ENCODE peak calls at places on chromosomes 11 and 22, in five cellular contexts. J, U, D, I and F are unnamed samples.

GRCh38 chr11:61752925-61753551 is 602 bp downstream of the MYRF start:
- DNase-seq in U (no peak), D (no peak), I (no peak), J (no peak), F (no peak)

GRCh38 chr11:70751142-70751734 is 352.9 kb downstream of the CTTN start:
- DNase-seq in I (no peak), D (no peak), J (no peak), U (no peak), F (peak; percentile 24)

GRCh38 chr11:125348704-125349635 is 147.1 kb downstream of the FEZ1 start:
- DNase-seq in I (no peak), U (no peak), J (peak; percentile 9), D (peak; percentile 61), F (peak; percentile 55)

GRCh38 chr11:125807909-125808308 is 20.0 kb downstream of the PATE3 start:
- DNase-seq in I (no peak), U (no peak), D (no peak), J (peak; percentile 54), F (no peak)

GRCh38 chr11:65298131-65298535 is 16.5 kb upstream of the CDC42EP2 start:
- DNase-seq in I (peak; percentile 41), U (no peak), D (no peak), J (no peak), F (peak; percentile 71)

GRCh38 chr11:96794152-96794551 is 404.3 kb downstream of the JRKL start:
- DNase-seq in I (no peak), J (no peak), D (no peak), U (no peak), F (no peak)

GRCh38 chr11:44774131-44774530 is 47.4 kb downstream of the TSPAN18 start:
- DNase-seq in U (no peak), I (peak; percentile 15), D (peak; percentile 33), J (no peak), F (no peak)

GRCh38 chr11:122394326-122394725 is 261.2 kb upstream of the UBASH3B start:
- DNase-seq in I (no peak), U (no peak), D (no peak), J (no peak), F (no peak)

GRCh38 chr22:45072322-45072903 is 62.6 kb upstream of the PHF21B start:
- DNase-seq in J (peak; percentile 79), U (no peak), I (no peak), D (no peak), F (peak; percentile 57)

GRCh38 chr11:720642-721346 is 14.8 kb downstream of the EPS8L2 start:
- DNase-seq in U (peak; percentile 69), J (no peak), D (peak; percentile 66), I (no peak), F (no peak)

GRCh38 chr11:131408011-131408640 is 37.7 kb downstream of the NTM start:
- DNase-seq in J (peak; percentile 4), D (peak; percentile 27), U (no peak), I (peak; percentile 9), F (peak; percentile 53)

GRCh38 chr22:27880778-27881394 is 38.2 kb downstream of the PITPNB start:
- DNase-seq in I (no peak), J (peak; percentile 59), U (no peak), D (peak; percentile 75), F (peak; percentile 83)

GRCh38 chr11:107576497-107577086 is 11.1 kb upstream of the ALKBH8 start:
- DNase-seq in J (no peak), D (peak; percentile 52), I (no peak), U (no peak), F (peak; percentile 46)

GRCh38 chr11:119195680-119196079 is 10.4 kb downstream of the NHERF4 start:
- DNase-seq in U (no peak), J (peak; percentile 39), D (peak; percentile 58), I (no peak), F (peak; percentile 72)

GRCh38 chr11:118434553-118435232 is 1.6 kb upstream of the KMT2A start:
- DNase-seq in J (peak; percentile 46), I (peak; percentile 2), U (peak; percentile 26), D (peak; percentile 81), F (peak; percentile 70)

GRCh38 chr11:130211781-130212401 is 52.3 kb downstream of the ST14 start:
- DNase-seq in I (no peak), U (no peak), D (no peak), J (no peak), F (no peak)

GRCh38 chr22:17981497-17981896 is 42.9 kb downstream of the MICAL3 start:
- DNase-seq in D (no peak), U (no peak), J (no peak), I (no peak), F (no peak)

GRCh38 chr22:36900225-36900624 is 13.2 kb upstream of the CSF2RB start:
- DNase-seq in J (no peak), I (no peak), U (no peak), D (no peak), F (no peak)

GRCh38 chr22:46355369-46355995 is 20.0 kb downstream of the TRMU start:
- DNase-seq in I (no peak), J (peak; percentile 30), D (peak; percentile 80), U (peak; percentile 37), F (peak; percentile 53)

GRCh38 chr11:23778971-23779370 is 717.9 kb upstream of the LUZP2 start:
- DNase-seq in J (peak; percentile 75), U (no peak), D (no peak), I (no peak), F (peak; percentile 48)

GRCh38 chr11:27700351-27701261 is at the start of gene BDNF:
- DNase-seq in J (no peak), U (no peak), D (peak; percentile 44), I (no peak), F (peak; percentile 65)

GRCh38 chr22:47164514-47165337 is 402.3 kb downstream of the TBC1D22A start:
- DNase-seq in I (no peak), U (no peak), J (no peak), D (no peak), F (no peak)

GRCh38 chr22:19902245-19902699 is 39.3 kb upstream of the COMT start:
- DNase-seq in U (no peak), I (no peak), D (no peak), J (no peak), F (no peak)

GRCh38 chr11:521179-521688 is 14.1 kb downstream of the HRAS start:
- DNase-seq in U (no peak), I (no peak), D (no peak), J (no peak), F (no peak)

GRCh38 chr11:126348806-126349582 is 6.5 kb upstream of the ST3GAL4 start:
- DNase-seq in D (no peak), I (no peak), U (no peak), J (no peak), F (no peak)

GRCh38 chr11:14644396-14645246 is 1.0 kb downstream of the PDE3B start:
- DNase-seq in J (no peak), U (no peak), I (no peak), D (peak; percentile 62), F (peak; percentile 43)

GRCh38 chr11:559020-559620 is 1.4 kb downstream of the LMNTD2 start:
- DNase-seq in I (no peak), D (no peak), J (no peak), U (no peak), F (no peak)

GRCh38 chr11:27705873-27706820 is 5.9 kb upstream of the BDNF start:
- DNase-seq in U (no peak), D (peak; percentile 45), J (peak; percentile 64), I (no peak), F (peak; percentile 52)

GRCh38 chr22:35894937-35895708 is 133.5 kb downstream of the RBFOX2 start:
- DNase-seq in U (no peak), J (peak; percentile 68), I (peak; percentile 54), D (peak; percentile 78), F (peak; percentile 85)

GRCh38 chr11:102377891-102378290 is 30.9 kb downstream of the BIRC2 start:
- DNase-seq in U (no peak), J (no peak), D (no peak), I (no peak), F (no peak)

GRCh38 chr11:124886476-124886875 is 11.2 kb downstream of the ROBO4 start:
- DNase-seq in U (no peak), D (no peak), J (no peak), I (no peak), F (no peak)

DNA sequence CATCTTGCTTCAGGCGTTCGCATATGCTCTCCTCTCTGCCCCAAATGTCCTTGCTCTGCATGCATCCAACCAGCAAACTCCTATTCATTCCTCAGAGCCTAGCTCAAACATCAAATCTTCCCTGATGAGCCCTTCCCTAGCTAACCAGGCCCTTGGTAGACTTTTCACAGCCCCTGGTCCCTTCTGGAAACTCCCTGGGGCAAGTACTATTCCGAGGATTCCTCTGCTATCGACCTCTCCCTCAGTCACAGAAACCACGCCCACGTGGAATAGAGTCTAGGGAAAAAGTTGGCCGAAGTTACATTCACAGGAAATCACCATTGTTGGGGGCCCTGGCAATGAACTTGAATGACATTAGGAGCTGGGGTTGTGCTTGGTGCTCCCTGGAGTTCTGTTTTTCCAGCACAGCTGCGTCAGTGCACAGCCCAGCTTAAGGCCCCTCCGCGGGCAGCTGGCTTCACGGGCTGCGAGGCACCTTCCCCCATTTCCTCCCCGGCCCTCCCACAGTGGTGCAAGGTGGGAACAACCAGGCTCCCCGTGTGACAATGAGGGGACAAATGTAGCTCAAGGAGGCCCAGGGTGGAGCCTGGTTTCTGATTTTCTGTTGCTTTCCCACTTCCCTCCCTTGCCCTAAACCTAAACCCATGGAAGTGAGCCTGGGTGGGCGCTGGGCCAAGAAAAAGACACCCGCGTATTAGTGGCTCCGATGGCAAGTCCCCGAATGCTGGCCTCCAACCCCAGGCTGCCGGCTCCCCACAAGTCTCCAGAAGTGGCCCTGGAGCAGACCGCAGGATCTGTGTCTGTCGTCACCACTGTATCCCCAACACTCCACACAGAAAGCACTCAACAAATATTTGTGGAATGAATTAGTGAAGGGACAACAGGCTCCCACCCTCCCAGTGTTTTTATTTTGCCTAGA is 4.3 kb upstream of the ATP5MGL start:
- DNase-seq in U (no peak), J (peak; percentile 22), I (no peak), D (no peak), F (peak; percentile 45)
- H3K27ac ChIP-seq in U (no peak overlapping the region), J (no peak overlapping the region), I (peak overlapping the region; percentile 92), D (peak overlapping the region; percentile 84), F (peak overlapping the region; percentile 69)

GRCh38 chr22:21766933-21767462 is 31.4 kb upstream of the YPEL1 start:
- DNase-seq in U (peak; percentile 33), I (no peak), D (no peak), J (no peak), F (no peak)
- H3K27ac ChIP-seq in U (peak overlapping the region; percentile 31), I (no peak overlapping the region), D (no peak overlapping the region), J (no peak overlapping the region), F (no peak overlapping the region)

GRCh38 chr11:17691550-17691949 is 27.8 kb upstream of the MYOD1 start:
- DNase-seq in I (no peak), D (no peak), J (no peak), U (no peak), F (no peak)

GRCh38 chr11:17694711-17695110 is 24.7 kb upstream of the MYOD1 start:
- DNase-seq in J (no peak), I (no peak), U (no peak), D (no peak), F (no peak)

GRCh38 chr11:17692006-17692405 is 27.4 kb upstream of the MYOD1 start:
- DNase-seq in D (no peak), J (no peak), U (no peak), I (no peak), F (no peak)

GRCh38 chr11:17693531-17693930 is 25.8 kb upstream of the MYOD1 start:
- DNase-seq in J (no peak), I (no peak), U (no peak), D (no peak), F (no peak)

GRCh38 chr11:17692931-17693330 is 26.4 kb upstream of the MYOD1 start:
- DNase-seq in D (no peak), I (no peak), U (no peak), J (no peak), F (no peak)
- H3K27ac ChIP-seq in D (no peak overlapping the region), I (peak overlapping the region; percentile 46), U (no peak overlapping the region), J (no peak overlapping the region), F (no peak overlapping the region)

GRCh38 chr11:79097279-79097875 is 343.5 kb downstream of the TENM4 start:
- DNase-seq in D (no peak), U (no peak), I (no peak), J (peak; percentile 30), F (no peak)
- H3K27ac ChIP-seq in D (peak overlapping the region; percentile 49), U (no peak overlapping the region), I (no peak overlapping the region), J (no peak overlapping the region), F (no peak overlapping the region)